ENCODE peak calls at places on chromosomes 4 and X, in ten cellular contexts. G, V, U, K, R, I, S, L, H and N are unnamed samples.

GRCh38 chr4:146061610-146062324 is 113.8 kb upstream of the LSM6 start:
- DNase-seq in K (no peak), U (no peak), H (no peak), R (no peak), I (no peak), L (no peak), V (no peak), S (no peak), G (no peak), N (no peak)

GRCh38 chr4:25527044-25527443 is 128.6 kb upstream of the SLC34A2 start:
- DNase-seq in H (no peak), R (no peak), G (no peak), S (no peak), U (peak; percentile 69), L (no peak), V (no peak), K (no peak), I (no peak), N (no peak)

GRCh38 chr4:123127865-123128264 is 205.5 kb upstream of the NUDT6 start:
- DNase-seq in K (no peak), I (no peak), S (no peak), R (no peak), V (no peak), G (no peak), U (peak; percentile 36), H (no peak), L (no peak), N (no peak)

GRCh38 chrX:136291824-136292223 is 8.9 kb upstream of the ADGRG4 start:
- DNase-seq in G (no peak), R (no peak), S (no peak), L (no peak), H (no peak), K (no peak), I (no peak), V (no peak), U (no peak), N (no peak)

GRCh38 chrX:79259073-79259689 is 108.0 kb downstream of the ITM2A start:
- DNase-seq in K (no peak), S (peak; percentile 81), H (no peak), L (no peak), U (peak; percentile 11), V (peak; percentile 21), I (no peak), R (no peak), G (peak; percentile 60), N (no peak)

GRCh38 chr4:185473247-185473646 is 1.7 kb upstream of the CCDC110 start:
- DNase-seq in U (no peak), I (no peak), R (no peak), G (no peak), L (no peak), V (no peak), S (no peak), K (no peak), H (no peak), N (no peak)

GRCh38 chr4:147753047-147753446 is 21.2 kb downstream of the ARHGAP10 start:
- DNase-seq in V (no peak), U (no peak), S (no peak), H (no peak), I (no peak), R (no peak), G (no peak), K (no peak), L (no peak), N (no peak)

GRCh38 chr4:174037631-174038030 is 245.8 kb downstream of the FBXO8 start:
- DNase-seq in S (no peak), V (no peak), L (no peak), G (no peak), K (no peak), H (no peak), R (no peak), U (peak; percentile 6), I (no peak), N (no peak)

GRCh38 chr4:40238700-40239548 is 42.1 kb downstream of the RHOH start:
- DNase-seq in R (peak; percentile 55), U (peak; percentile 14), L (peak; percentile 85), V (peak; percentile 65), K (no peak), I (no peak), H (no peak), S (peak; percentile 96), G (peak; percentile 85), N (peak; percentile 73)

GRCh38 chr4:15339732-15340131 is 88.1 kb upstream of the C1QTNF7 start:
- DNase-seq in U (peak; percentile 49), L (no peak), G (no peak), R (no peak), H (no peak), K (no peak), S (no peak), I (no peak), V (no peak), N (no peak)